ENCODE peak calls at places on chromosomes 12 and 14, in five cellular contexts. F is thoracic aorta, C is fibroblast of mammary gland, O is midbrain, V is omental fat pad. B is an unnamed sample.

GRCh38 chr12:21118760-21119159 is 12.2 kb upstream of the SLCO1B1 start:
- DNase-seq in F (no peak), C (no peak), O (no peak), V (no peak), B (no peak)

GRCh38 chr12:43884683-43885410 is 49.0 kb downstream of the TMEM117 start:
- DNase-seq in F (no peak), C (no peak), O (peak; percentile 44), V (no peak), B (peak; percentile 58)

GRCh38 chr12:48997719-48998496 is 1.3 kb downstream of the DDN start:
- DNase-seq in F (no peak), C (no peak), O (no peak), V (no peak), B (no peak)

GRCh38 chr12:52603314-52603713 is 2.1 kb upstream of the KRT72 start:
- DNase-seq in F (no peak), C (peak; percentile 11), O (no peak), V (no peak), B (no peak)

GRCh38 chr12:104974626-104975290 is 11.4 kb upstream of the NOPCHAP1 start:
- DNase-seq in F (no peak), C (peak; percentile 55), O (peak; percentile 23), V (no peak), B (peak; percentile 50)

GRCh38 chr14:52868911-52869611 is 77.7 kb upstream of the GNPNAT1 start:
- DNase-seq in F (no peak), C (no peak), O (no peak), V (no peak), B (no peak)

GRCh38 chr12:19171731-19172130 is 42.2 kb downstream of the PLEKHA5 start:
- DNase-seq in F (no peak), C (no peak), O (no peak), V (no peak), B (no peak)

GRCh38 chr14:63542231-63542999 is 762 bp downstream of the PPP2R5E start:
- DNase-seq in F (no peak), C (no peak), O (no peak), V (no peak), B (peak; percentile 16)

B was measured in globus pallidus.